ENCODE peak calls at places on chromosome 13, in four cellular contexts. M is sigmoid colon, J is IMR-90, L is breast epithelium. K is an unnamed sample.

GRCh38 chr13:49549289-49549688 is 36.1 kb downstream of the RCBTB1 start:
- DNase-seq in J (no peak), M (no peak), L (no peak), K (peak)

GRCh38 chr13:108304170-108305068 is 34.9 kb downstream of the TNFSF13B start:
- DNase-seq in L (no peak), M (no peak), J (no peak), K (no peak)

GRCh38 chr13:69946443-69946955 is 161.1 kb upstream of the ATXN8OS start:
- DNase-seq in M (no peak), J (no peak), L (no peak), K (no peak)

GRCh38 chr13:96661612-96662011 is 332.7 kb downstream of the OXGR1 start:
- DNase-seq in L (no peak), M (no peak), J (no peak), K (no peak)

GRCh38 chr13:46022476-46022875 is 30.1 kb downstream of the ZC3H13 start:
- DNase-seq in L (no peak), M (no peak), J (no peak), K (no peak)

GRCh38 chr13:106567421-106568224 is at the start of gene ARGLU1:
- DNase-seq in M (peak), L (peak), J (peak), K (peak)

GRCh38 chr13:109684836-109685602 is 101.4 kb downstream of the IRS2 start:
- DNase-seq in J (no peak), M (no peak), L (peak), K (no peak)

GRCh38 chr13:37194428-37194861 is 89.0 kb upstream of the CSNK1A1L start:
- DNase-seq in L (no peak), J (peak), M (no peak), K (no peak)

GRCh38 chr13:113886561-113887112 is 22.8 kb upstream of the GAS6 start:
- DNase-seq in L (no peak), J (no peak), M (no peak), K (no peak)

GRCh38 chr13:51614350-51614786 is 30.1 kb downstream of the WDFY2 start:
- DNase-seq in M (no peak), J (no peak), L (peak), K (peak)

GRCh38 chr13:105990256-105990958 is 545.1 kb downstream of the EFNB2 start:
- DNase-seq in J (peak), M (no peak), L (no peak), K (no peak)

GRCh38 chr13:111177803-111178389 is 62.8 kb downstream of the ARHGEF7 start:
- DNase-seq in L (no peak), J (peak), M (no peak), K (no peak)

GRCh38 chr13:69468624-69469023 is 639.0 kb upstream of the ATXN8OS start:
- DNase-seq in L (no peak), J (no peak), M (no peak), K (no peak)

GRCh38 chr13:21435710-21436151 is 23.4 kb downstream of the ZDHHC20 start:
- DNase-seq in L (no peak), J (peak), M (peak), K (peak)

GRCh38 chr13:44575741-44576395 is at the start of gene TSC22D1:
- DNase-seq in M (peak), J (peak), L (no peak), K (peak)

GRCh38 chr13:97485328-97485727 is 51.4 kb downstream of the RAP2A start:
- DNase-seq in L (no peak), J (peak), M (no peak), K (no peak)

GRCh38 chr13:101917833-101918755 is 465.6 kb downstream of the ITGBL1 start:
- DNase-seq in L (no peak), J (no peak), M (no peak), K (no peak)

GRCh38 chr13:94705081-94705751 is 7.1 kb downstream of the SOX21 start:
- DNase-seq in M (no peak), L (no peak), J (no peak), K (no peak)

GRCh38 chr13:114249062-114249461 is 14.4 kb downstream of the CDC16 start:
- DNase-seq in L (no peak), M (no peak), J (no peak), K (no peak)

GRCh38 chr13:100510208-100510997 is 78.2 kb downstream of the GGACT start:
- DNase-seq in L (no peak), M (no peak), J (no peak), K (no peak)

GRCh38 chr13:114121496-114122466 is 10.6 kb downstream of the RASA3 start:
- DNase-seq in J (no peak), M (no peak), L (no peak), K (no peak)

GRCh38 chr13:42574011-42574410 is at the start of gene TNFSF11:
- DNase-seq in L (no peak), J (no peak), M (no peak), K (no peak)
- TF ChIP-seq POLR2A in L (no peak), J (no peak), M (no peak), K (no peak)

GRCh38 chr13:27924529-27925141 is 4.8 kb downstream of the PDX1 start:
- DNase-seq in M (no peak), J (no peak), L (no peak), K (no peak)

GRCh38 chr13:27926644-27927434 is 7.0 kb downstream of the PDX1 start:
- DNase-seq in J (no peak), M (no peak), L (no peak), K (no peak)

GRCh38 chr13:27923794-27924528 is 4.2 kb downstream of the PDX1 start:
- DNase-seq in L (no peak), J (no peak), M (no peak), K (peak)

GRCh38 chr13:27927444-27928352 is 7.9 kb downstream of the PDX1 start:
- DNase-seq in L (no peak), J (no peak), M (no peak), K (no peak)

GRCh38 chr13:27925220-27925991 is 5.6 kb downstream of the PDX1 start:
- DNase-seq in J (no peak), M (no peak), L (no peak), K (no peak)
- TF ChIP-seq POLR2A in J (no peak), M (no peak), L (no peak), K (no peak)

GRCh38 chr13:30735025-30735967 is at the start of gene ALOX5AP:
- DNase-seq in M (no peak), L (no peak), J (no peak), K (no peak)
- TF ChIP-seq POLR2A in M (no peak), L (no peak), J (no peak), K (no peak)

DNA sequence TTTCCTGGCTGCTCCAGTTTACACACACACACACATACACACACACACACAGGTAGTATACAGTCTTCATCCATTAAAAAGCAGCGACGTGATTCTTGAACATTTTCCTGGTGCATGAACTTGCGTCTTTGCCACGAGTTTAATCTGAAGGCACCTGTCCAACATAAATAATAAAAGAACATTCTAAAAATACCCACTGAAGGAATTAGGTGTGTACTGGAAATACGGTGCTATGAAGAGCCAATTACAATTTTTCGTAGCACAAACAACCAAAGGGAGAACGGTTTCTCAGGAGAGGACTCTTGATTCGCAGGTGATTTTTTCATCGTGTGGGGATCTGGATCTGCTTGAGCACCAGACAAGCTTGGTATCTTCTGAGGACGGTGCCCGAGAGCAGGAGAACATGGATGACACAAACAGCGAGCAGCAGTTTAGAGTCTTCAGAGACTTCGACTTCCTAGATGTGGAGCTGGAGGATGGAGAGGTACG is 61.2 kb downstream of the ZAR1L start:
- DNase-seq in M (no peak), J (no peak), L (no peak), K (no peak)
- TF ChIP-seq POLR2A in M (no peak), J (no peak), L (no peak), K (no peak)

DNA sequence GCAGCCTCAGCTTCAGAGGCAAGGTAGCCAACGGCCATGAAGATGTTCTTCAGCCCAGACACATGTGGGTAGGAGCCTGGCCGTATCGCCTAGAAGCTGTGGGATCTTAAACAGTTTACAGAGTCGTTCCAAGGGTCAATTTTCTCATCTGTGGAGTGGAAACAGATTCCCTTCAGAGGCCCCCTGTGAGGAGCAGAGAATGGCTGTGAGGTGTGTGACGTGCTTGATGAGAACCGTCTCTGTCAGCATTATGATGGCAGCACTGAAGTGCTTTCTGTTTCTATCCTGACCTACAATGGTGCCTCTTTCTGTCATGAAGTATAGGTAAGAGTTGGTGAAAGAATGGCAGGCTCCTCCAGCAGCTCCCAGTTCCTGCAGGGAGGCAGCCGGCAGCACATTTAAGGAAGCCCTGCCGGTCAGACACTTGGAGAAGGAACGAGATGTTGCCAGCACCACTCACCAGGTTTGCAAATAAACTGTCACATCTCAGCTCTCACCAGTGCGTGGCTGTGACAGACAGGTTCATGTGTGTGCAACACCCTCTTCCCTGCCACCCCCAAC is 277.3 kb downstream of the FOXO1 start:
- DNase-seq in M (no peak), L (no peak), J (no peak), K (no peak)
- TF ChIP-seq POLR2A in M (no peak), L (no peak), J (no peak), K (no peak)

GRCh38 chr13:31864307-31864706 is 125.0 kb downstream of the RXFP2 start:
- DNase-seq in L (no peak), J (no peak), M (no peak), K (no peak)
- TF ChIP-seq POLR2A in L (no peak), J (no peak), M (no peak), K (no peak)

GRCh38 chr13:112721198-112722104 is 31.6 kb downstream of the ATP11A start:
- DNase-seq in M (no peak), J (no peak), L (peak), K (no peak)
- TF ChIP-seq POLR2A in M (no peak), J (no peak), L (no peak), K (no peak)

GRCh38 chr13:104809483-104809882 is 1726.0 kb downstream of the EFNB2 start:
- DNase-seq in L (peak), M (no peak), J (no peak), K (no peak)

GRCh38 chr13:104805346-104805745 is 1730.1 kb downstream of the EFNB2 start:
- DNase-seq in M (no peak), L (no peak), J (no peak), K (no peak)

DNA sequence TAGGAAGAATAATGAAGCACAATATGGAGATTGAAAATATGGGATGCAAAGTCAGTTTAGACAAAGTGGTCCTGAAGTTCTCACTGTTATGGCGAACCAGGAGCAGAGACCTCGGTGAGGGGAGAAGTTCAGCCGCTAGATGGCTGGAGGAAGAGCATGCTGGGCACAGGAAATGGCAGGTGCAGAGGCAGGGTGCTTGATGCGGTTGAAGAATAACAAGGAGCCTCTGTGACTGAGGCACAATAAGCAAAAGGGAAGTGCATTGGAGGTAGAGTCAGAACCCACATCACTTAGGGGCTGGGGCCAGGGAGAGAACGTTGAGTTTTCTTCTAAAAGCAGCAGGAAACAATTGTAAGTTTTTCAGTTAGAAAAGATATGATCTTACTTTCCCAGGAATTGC is 1725.2 kb downstream of the EFNB2 start:
- DNase-seq in L (no peak), M (no peak), J (no peak), K (no peak)
- TF ChIP-seq POLR2A in L (no peak), M (no peak), J (no peak), K (no peak)

GRCh38 chr13:91313581-91313980 is 33.9 kb upstream of the MIR17HG start:
- DNase-seq in L (no peak), J (no peak), M (no peak), K (no peak)

GRCh38 chr13:91312324-91312723 is 35.2 kb upstream of the MIR17HG start:
- DNase-seq in M (no peak), J (no peak), L (no peak), K (no peak)

GRCh38 chr13:91313103-91313502 is 34.4 kb upstream of the MIR17HG start:
- DNase-seq in L (no peak), J (peak), M (no peak), K (peak)

GRCh38 chr13:91308299-91308698 is 39.2 kb upstream of the MIR17HG start:
- DNase-seq in M (no peak), L (no peak), J (no peak), K (no peak)

GRCh38 chr13:91311491-91311890 is 36.0 kb upstream of the MIR17HG start:
- DNase-seq in M (no peak), J (no peak), L (no peak), K (no peak)
- TF ChIP-seq POLR2A in M (no peak), J (no peak), L (no peak), K (no peak)

K was measured in erythroblast.